ENCODE peak calls at places on chromosomes 11 and 22, in nine cellular contexts. B is GF-D8; O is prostate gland; Q is SW 1271; Z is activated T-helper 9 cell treated with anti-CD3 and anti-CD28 coated beads, Interleukin-2, amount 50 U/mL, for 16 hours; T is epithelial cell of proximal tubule; H is glomerular endothelial cell; R is nucleus accumbens; W is non-pigmented ciliary epithelial cell. Y is an unnamed sample.

GRCh38 chr22:39306456-39307361 is 12.7 kb downstream of the RPL3 start:
- DNase-seq in B (no peak), O (no peak), Q (no peak), Z (no peak), T (no peak), H (no peak), R (peak; percentile 29), W (no peak), Y (peak; percentile 52)

GRCh38 chr11:117037952-117038350 is 60.3 kb downstream of the SIK3 start:
- DNase-seq in B (no peak), O (no peak), Q (no peak), Z (no peak), T (no peak), H (no peak), R (no peak), W (no peak), Y (no peak)

GRCh38 chr11:35165416-35166368 is 26.7 kb downstream of the CD44 start:
- DNase-seq in B (no peak), O (no peak), Q (peak; percentile 61), Z (peak; percentile 71), T (no peak), H (no peak), R (no peak), W (no peak), Y (peak; percentile 75)

GRCh38 chr11:63290285-63290684 is 46.9 kb upstream of the SLC22A25 start:
- DNase-seq in B (no peak), O (no peak), Q (no peak), Z (no peak), T (no peak), H (no peak), R (no peak), W (no peak), Y (no peak)

GRCh38 chr11:15278129-15278528 is 163.4 kb downstream of the INSC start:
- DNase-seq in B (no peak), O (no peak), Q (no peak), Z (no peak), T (no peak), H (no peak), R (no peak), W (no peak), Y (no peak)

GRCh38 chr22:44031111-44031963 is 7.2 kb downstream of the PARVB start:
- DNase-seq in B (no peak), O (no peak), Q (no peak), Z (no peak), T (no peak), H (no peak), R (no peak), W (no peak), Y (no peak)

GRCh38 chr11:95101935-95102334 is 12.3 kb downstream of the ENDOD1 start:
- DNase-seq in B (no peak), O (no peak), Q (no peak), Z (no peak), T (no peak), H (no peak), R (no peak), W (no peak), Y (no peak)

GRCh38 chr22:35839811-35840739 is 122.4 kb downstream of the APOL5 start:
- DNase-seq in B (no peak), O (peak; percentile 82), Q (peak; percentile 91), Z (no peak), T (no peak), H (peak; percentile 62), R (peak; percentile 65), W (peak; percentile 94), Y (no peak)

GRCh38 chr11:106670069-106670468 is 348.2 kb downstream of the GUCY1A2 start:
- DNase-seq in B (no peak), O (no peak), Q (no peak), Z (no peak), T (no peak), H (no peak), R (no peak), W (peak; percentile 27), Y (no peak)

GRCh38 chr11:45926001-45926401 is 3.5 kb downstream of the LARGE2 start:
- DNase-seq in B (no peak), O (no peak), Q (no peak), Z (no peak), T (no peak), H (no peak), R (no peak), W (no peak), Y (no peak)

GRCh38 chr22:20451920-20452319 is 14.3 kb upstream of the SCARF2 start:
- DNase-seq in B (no peak), O (no peak), Q (no peak), Z (no peak), T (no peak), H (no peak), R (no peak), W (no peak), Y (no peak)

GRCh38 chr11:118010738-118011461 is 24.7 kb downstream of the IL10RA start:
- DNase-seq in B (peak; percentile 88), O (no peak), Q (no peak), Z (no peak), T (no peak), H (no peak), R (peak; percentile 33), W (no peak), Y (no peak)

GRCh38 chr11:10451399-10452116 is 3.5 kb upstream of the AMPD3 start:
- DNase-seq in B (no peak), O (no peak), Q (no peak), Z (no peak), T (no peak), H (no peak), R (peak; percentile 63), W (no peak), Y (no peak)

GRCh38 chr22:45916515-45916914 is 60.4 kb downstream of the WNT7B start:
- DNase-seq in B (no peak), O (no peak), Q (no peak), Z (no peak), T (no peak), H (no peak), R (no peak), W (no peak), Y (no peak)

GRCh38 chr11:29173660-29174062 is 843.2 kb downstream of the KCNA4 start:
- DNase-seq in B (no peak), O (no peak), Q (peak; percentile 46), Z (no peak), T (peak; percentile 26), H (no peak), R (no peak), W (peak; percentile 94), Y (no peak)

GRCh38 chr11:128345316-128345715 is 242.0 kb downstream of the ETS1 start:
- DNase-seq in B (no peak), O (no peak), Q (no peak), Z (no peak), T (no peak), H (no peak), R (no peak), W (no peak), Y (no peak)

GRCh38 chr11:48167380-48167779 is 49.2 kb upstream of the OR4B1 start:
- DNase-seq in B (no peak), O (no peak), Q (no peak), Z (no peak), T (no peak), H (no peak), R (no peak), W (no peak), Y (no peak)

GRCh38 chr22:32839776-32840571 is 38.5 kb downstream of the TIMP3 start:
- DNase-seq in B (no peak), O (no peak), Q (no peak), Z (no peak), T (no peak), H (no peak), R (no peak), W (peak; percentile 18), Y (no peak)

GRCh38 chr11:27216268-27217149 is 146.5 kb downstream of the CCDC34 start:
- DNase-seq in B (no peak), O (no peak), Q (no peak), Z (no peak), T (no peak), H (peak; percentile 80), R (no peak), W (no peak), Y (no peak)

GRCh38 chr11:124834526-124835190 is 30.6 kb upstream of the ROBO3 start:
- DNase-seq in B (no peak), O (no peak), Q (no peak), Z (no peak), T (peak; percentile 30), H (no peak), R (no peak), W (no peak), Y (no peak)

GRCh38 chr11:95418916-95419315 is 187.9 kb upstream of the SESN3 start:
- DNase-seq in B (no peak), O (no peak), Q (no peak), Z (no peak), T (no peak), H (no peak), R (no peak), W (no peak), Y (no peak)